ENCODE peak calls at places on chromosomes 2 and 18, in five cellular contexts. One of them, this sample, is unnamed.

GRCh38 chr18:69161383-69162028 is 239.2 kb upstream of the DOK6 start:
- DNase-seq in H9: no peak
- DNase-seq in colonic mucosa: no peak
- DNase-seq in brain microvascular endothelial cell: peak
- DNase-seq in esophagus muscularis mucosa: no peak
- DNase-seq in this sample: peak

GRCh38 chr18:42474577-42474976 is 519.5 kb downstream of the PIK3C3 start:
- DNase-seq in brain microvascular endothelial cell: no peak
- DNase-seq in H9: no peak
- DNase-seq in esophagus muscularis mucosa: no peak
- DNase-seq in colonic mucosa: no peak
- DNase-seq in this sample: no peak

GRCh38 chr2:72148391-72148974 is 821 bp upstream of the CYP26B1 start:
- DNase-seq in colonic mucosa: no peak
- DNase-seq in esophagus muscularis mucosa: peak
- DNase-seq in brain microvascular endothelial cell: no peak
- DNase-seq in H9: peak
- DNase-seq in this sample: peak

GRCh38 chr2:30446602-30447148 is 371 bp upstream of the LCLAT1 start:
- DNase-seq in H9: no peak
- DNase-seq in brain microvascular endothelial cell: no peak
- DNase-seq in colonic mucosa: no peak
- DNase-seq in esophagus muscularis mucosa: no peak
- DNase-seq in this sample: no peak

GRCh38 chr2:27811768-27812167 is 40.2 kb downstream of the MRPL33 start:
- DNase-seq in brain microvascular endothelial cell: no peak
- DNase-seq in esophagus muscularis mucosa: no peak
- DNase-seq in colonic mucosa: no peak
- DNase-seq in H9: no peak
- DNase-seq in this sample: no peak

GRCh38 chr2:119338826-119339561 is 27.6 kb downstream of the C2orf76 start:
- DNase-seq in H9: no peak
- DNase-seq in brain microvascular endothelial cell: no peak
- DNase-seq in esophagus muscularis mucosa: no peak
- DNase-seq in colonic mucosa: peak
- DNase-seq in this sample: no peak

GRCh38 chr2:96792772-96793749 is 23.0 kb upstream of the CNNM3 start:
- DNase-seq in esophagus muscularis mucosa: no peak
- DNase-seq in colonic mucosa: no peak
- DNase-seq in brain microvascular endothelial cell: no peak
- DNase-seq in H9: no peak
- DNase-seq in this sample: no peak

GRCh38 chr2:222423632-222424280 is 587 bp upstream of the SGPP2 start:
- DNase-seq in colonic mucosa: no peak
- DNase-seq in H9: peak
- DNase-seq in esophagus muscularis mucosa: peak
- DNase-seq in brain microvascular endothelial cell: no peak
- DNase-seq in this sample: no peak

GRCh38 chr2:2192385-2192957 is 138.6 kb downstream of the MYT1L start:
- DNase-seq in brain microvascular endothelial cell: no peak
- DNase-seq in colonic mucosa: no peak
- DNase-seq in H9: no peak
- DNase-seq in esophagus muscularis mucosa: no peak
- DNase-seq in this sample: no peak

GRCh38 chr2:234425923-234426603 is 70.8 kb downstream of the ARL4C start:
- DNase-seq in H9: no peak
- DNase-seq in esophagus muscularis mucosa: no peak
- DNase-seq in brain microvascular endothelial cell: no peak
- DNase-seq in colonic mucosa: peak
- DNase-seq in this sample: no peak

GRCh38 chr2:176018708-176019107 is 16.6 kb upstream of the LNPK start:
- DNase-seq in esophagus muscularis mucosa: no peak
- DNase-seq in colonic mucosa: no peak
- DNase-seq in brain microvascular endothelial cell: no peak
- DNase-seq in H9: no peak
- DNase-seq in this sample: no peak

GRCh38 chr2:8608411-8608954 is 73.4 kb upstream of the ID2 start:
- DNase-seq in brain microvascular endothelial cell: peak
- DNase-seq in H9: no peak
- DNase-seq in colonic mucosa: no peak
- DNase-seq in esophagus muscularis mucosa: no peak
- DNase-seq in this sample: no peak

GRCh38 chr2:24873619-24874018 is 46.4 kb downstream of the ADCY3 start:
- DNase-seq in esophagus muscularis mucosa: no peak
- DNase-seq in colonic mucosa: no peak
- DNase-seq in brain microvascular endothelial cell: no peak
- DNase-seq in H9: no peak
- DNase-seq in this sample: no peak

GRCh38 chr2:221166283-221166682 is 405.8 kb downstream of the EPHA4 start:
- DNase-seq in H9: no peak
- DNase-seq in esophagus muscularis mucosa: no peak
- DNase-seq in brain microvascular endothelial cell: no peak
- DNase-seq in colonic mucosa: no peak
- DNase-seq in this sample: no peak

GRCh38 chr2:40741532-40741931 is 289.6 kb upstream of the SLC8A1 start:
- DNase-seq in esophagus muscularis mucosa: no peak
- DNase-seq in H9: no peak
- DNase-seq in colonic mucosa: no peak
- DNase-seq in brain microvascular endothelial cell: no peak
- DNase-seq in this sample: no peak

DNA sequence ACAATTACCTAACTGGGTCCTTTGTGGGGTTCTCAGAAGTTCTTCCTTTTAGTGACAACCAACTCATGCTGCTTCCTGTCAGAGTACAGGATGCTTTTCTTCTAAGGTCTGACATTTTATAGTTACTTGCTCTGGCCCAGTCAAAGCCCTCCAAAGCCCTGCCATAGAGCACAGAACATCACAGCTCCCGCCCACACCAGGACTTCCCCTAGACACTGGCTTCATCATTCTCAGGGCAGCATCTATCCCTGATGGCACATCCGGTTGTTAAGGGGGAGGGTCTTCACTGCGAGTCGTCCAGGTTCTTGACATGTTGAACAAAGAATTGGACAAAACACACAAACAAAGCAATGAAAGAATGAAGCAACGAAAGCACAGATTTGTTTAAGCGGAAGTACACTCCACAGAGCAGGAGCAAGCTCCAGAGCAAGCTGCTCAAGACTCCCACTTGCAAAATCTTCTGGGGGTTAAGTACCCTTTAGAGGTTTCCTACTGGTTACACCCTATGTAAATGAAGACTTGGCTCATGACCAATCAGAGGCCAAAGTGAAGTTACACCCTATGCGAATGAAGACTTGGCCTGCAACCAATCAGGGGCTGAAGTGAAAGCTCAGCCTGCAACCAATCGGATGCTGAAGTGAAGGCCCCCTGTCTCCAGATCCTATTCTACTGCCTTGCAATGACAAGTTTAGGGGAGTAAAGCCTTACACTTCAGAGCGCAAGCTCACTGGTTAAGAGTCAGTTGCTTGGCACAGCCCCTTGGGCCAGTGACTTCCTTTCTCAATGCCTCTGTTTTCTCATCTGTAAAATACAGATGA is 79.0 kb downstream of the HDAC4 start:
- DNase-seq in brain microvascular endothelial cell: no peak
- DNase-seq in colonic mucosa: no peak
- DNase-seq in H9: peak
- DNase-seq in esophagus muscularis mucosa: no peak
- DNase-seq in this sample: no peak
- H3K27ac ChIP-seq in brain microvascular endothelial cell: no peak
- H3K27ac ChIP-seq in colonic mucosa: no peak
- H3K27ac ChIP-seq in H9: no peak
- H3K27ac ChIP-seq in esophagus muscularis mucosa: peak
- H3K27ac ChIP-seq in this sample: no peak

GRCh38 chr2:20223345-20224190 is 1.4 kb downstream of the SDC1 start:
- DNase-seq in esophagus muscularis mucosa: no peak
- DNase-seq in H9: peak
- DNase-seq in colonic mucosa: no peak
- DNase-seq in brain microvascular endothelial cell: no peak
- DNase-seq in this sample: no peak
- H3K27ac ChIP-seq in esophagus muscularis mucosa: peak
- H3K27ac ChIP-seq in H9: no peak
- H3K27ac ChIP-seq in colonic mucosa: peak
- H3K27ac ChIP-seq in brain microvascular endothelial cell: no peak
- H3K27ac ChIP-seq in this sample: no peak

GRCh38 chr2:178279142-178279541 is 84.8 kb downstream of the OSBPL6 start:
- DNase-seq in colonic mucosa: no peak
- DNase-seq in H9: no peak
- DNase-seq in brain microvascular endothelial cell: peak
- DNase-seq in esophagus muscularis mucosa: no peak
- DNase-seq in this sample: no peak
- H3K27ac ChIP-seq in colonic mucosa: no peak
- H3K27ac ChIP-seq in H9: no peak
- H3K27ac ChIP-seq in brain microvascular endothelial cell: peak
- H3K27ac ChIP-seq in esophagus muscularis mucosa: no peak
- H3K27ac ChIP-seq in this sample: no peak

GRCh38 chr2:109700680-109701274 is 86.6 kb downstream of the SOWAHC start:
- DNase-seq in colonic mucosa: no peak
- DNase-seq in esophagus muscularis mucosa: no peak
- DNase-seq in H9: no peak
- DNase-seq in brain microvascular endothelial cell: no peak
- DNase-seq in this sample: no peak
- H3K27ac ChIP-seq in colonic mucosa: peak
- H3K27ac ChIP-seq in esophagus muscularis mucosa: no peak
- H3K27ac ChIP-seq in H9: no peak
- H3K27ac ChIP-seq in brain microvascular endothelial cell: no peak
- H3K27ac ChIP-seq in this sample: no peak

GRCh38 chr2:196331143-196331542 is 159.8 kb upstream of the STK17B start:
- DNase-seq in H9: no peak
- DNase-seq in brain microvascular endothelial cell: peak
- DNase-seq in esophagus muscularis mucosa: no peak
- DNase-seq in colonic mucosa: peak
- DNase-seq in this sample: no peak
- H3K27ac ChIP-seq in H9: no peak
- H3K27ac ChIP-seq in brain microvascular endothelial cell: peak
- H3K27ac ChIP-seq in esophagus muscularis mucosa: no peak
- H3K27ac ChIP-seq in colonic mucosa: no peak
- H3K27ac ChIP-seq in this sample: no peak

DNA sequence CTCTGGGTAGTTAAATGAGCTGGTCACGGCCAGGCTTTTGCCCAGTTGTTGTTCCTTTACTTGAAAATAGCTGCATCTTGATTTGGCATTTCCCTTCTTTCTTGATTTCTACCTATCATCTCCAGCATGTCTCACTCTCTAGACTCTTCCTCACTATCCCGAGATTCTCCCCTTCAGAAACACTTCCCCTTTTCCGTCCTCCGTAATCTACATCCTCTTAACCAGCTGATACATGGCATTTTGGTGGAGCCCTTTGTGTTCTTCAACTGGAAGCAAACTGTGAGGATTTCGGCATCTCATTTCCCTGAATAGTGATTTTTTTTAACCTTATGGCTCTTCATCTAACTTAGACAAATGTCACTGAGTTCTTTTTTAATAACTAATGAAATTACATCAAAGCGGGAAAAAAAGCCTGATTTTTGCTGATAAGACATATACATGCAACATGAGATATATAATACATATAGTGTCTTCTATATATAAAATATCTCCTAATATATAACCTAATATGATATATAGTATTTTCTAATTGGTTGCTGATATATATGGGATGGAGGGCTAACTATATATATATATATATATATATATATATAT is 220.2 kb upstream of the RASGRP3 start:
- DNase-seq in colonic mucosa: no peak
- DNase-seq in esophagus muscularis mucosa: no peak
- DNase-seq in H9: no peak
- DNase-seq in brain microvascular endothelial cell: no peak
- DNase-seq in this sample: no peak
- H3K27ac ChIP-seq in colonic mucosa: no peak
- H3K27ac ChIP-seq in esophagus muscularis mucosa: no peak
- H3K27ac ChIP-seq in H9: no peak
- H3K27ac ChIP-seq in brain microvascular endothelial cell: no peak
- H3K27ac ChIP-seq in this sample: no peak

GRCh38 chr2:135999899-136000298 is 14.5 kb upstream of the DARS1 start:
- DNase-seq in H9: no peak
- DNase-seq in colonic mucosa: no peak
- DNase-seq in esophagus muscularis mucosa: no peak
- DNase-seq in brain microvascular endothelial cell: no peak
- DNase-seq in this sample: no peak
- H3K27ac ChIP-seq in H9: no peak
- H3K27ac ChIP-seq in colonic mucosa: no peak
- H3K27ac ChIP-seq in esophagus muscularis mucosa: peak
- H3K27ac ChIP-seq in brain microvascular endothelial cell: no peak
- H3K27ac ChIP-seq in this sample: peak

GRCh38 chr2:241272722-241273551 is 42.5 kb downstream of the HDLBP start:
- DNase-seq in brain microvascular endothelial cell: peak
- DNase-seq in colonic mucosa: peak
- DNase-seq in esophagus muscularis mucosa: peak
- DNase-seq in H9: peak
- DNase-seq in this sample: peak
- H3K27ac ChIP-seq in brain microvascular endothelial cell: peak
- H3K27ac ChIP-seq in colonic mucosa: peak
- H3K27ac ChIP-seq in esophagus muscularis mucosa: peak
- H3K27ac ChIP-seq in H9: no peak
- H3K27ac ChIP-seq in this sample: peak

GRCh38 chr18:37714621-37715020 is 149.0 kb upstream of the CELF4 start:
- DNase-seq in esophagus muscularis mucosa: no peak
- DNase-seq in H9: no peak
- DNase-seq in colonic mucosa: no peak
- DNase-seq in brain microvascular endothelial cell: no peak
- DNase-seq in this sample: no peak

GRCh38 chr18:37720706-37721105 is 155.1 kb upstream of the CELF4 start:
- DNase-seq in brain microvascular endothelial cell: no peak
- DNase-seq in esophagus muscularis mucosa: no peak
- DNase-seq in H9: no peak
- DNase-seq in colonic mucosa: no peak
- DNase-seq in this sample: no peak

GRCh38 chr18:37717098-37717497 is 151.5 kb upstream of the CELF4 start:
- DNase-seq in H9: no peak
- DNase-seq in brain microvascular endothelial cell: no peak
- DNase-seq in esophagus muscularis mucosa: no peak
- DNase-seq in colonic mucosa: no peak
- DNase-seq in this sample: no peak

GRCh38 chr18:37716106-37716708 is 150.6 kb upstream of the CELF4 start:
- DNase-seq in esophagus muscularis mucosa: no peak
- DNase-seq in colonic mucosa: no peak
- DNase-seq in H9: no peak
- DNase-seq in brain microvascular endothelial cell: no peak
- DNase-seq in this sample: no peak

GRCh38 chr18:37717656-37718055 is 152.1 kb upstream of the CELF4 start:
- DNase-seq in H9: no peak
- DNase-seq in esophagus muscularis mucosa: no peak
- DNase-seq in brain microvascular endothelial cell: no peak
- DNase-seq in colonic mucosa: no peak
- DNase-seq in this sample: no peak
- H3K27ac ChIP-seq in H9: no peak
- H3K27ac ChIP-seq in esophagus muscularis mucosa: no peak
- H3K27ac ChIP-seq in brain microvascular endothelial cell: no peak
- H3K27ac ChIP-seq in colonic mucosa: no peak
- H3K27ac ChIP-seq in this sample: no peak

This sample was measured in dorsolateral prefrontal cortex.